ENCODE peak calls at places on chromosomes 11 and 22, in six cellular contexts. One of them, this sample, is unnamed. For H3K9me3, the result is how much of the 10 kb centered on the place peaks cover.

GRCh38 chr11:118790357-118791014 is 478 bp downstream of the DDX6 start:
- DNase-seq in CD8-positive, alpha-beta T cell: peak
- DNase-seq in transverse colon: peak
- DNase-seq in SK-N-SH: peak
- DNase-seq in H9: peak
- DNase-seq in colonic mucosa: peak
- DNase-seq in this sample: peak

GRCh38 chr11:33320814-33321330 is 63.7 kb downstream of the HIPK3 start:
- DNase-seq in CD8-positive, alpha-beta T cell: no peak
- DNase-seq in transverse colon: no peak
- DNase-seq in SK-N-SH: no peak
- DNase-seq in H9: no peak
- DNase-seq in colonic mucosa: no peak
- DNase-seq in this sample: no peak

GRCh38 chr11:3905080-3905953 is 49.9 kb downstream of the STIM1 start:
- DNase-seq in CD8-positive, alpha-beta T cell: peak
- DNase-seq in transverse colon: peak
- DNase-seq in SK-N-SH: no peak
- DNase-seq in H9: no peak
- DNase-seq in colonic mucosa: peak
- DNase-seq in this sample: no peak

GRCh38 chr11:73374130-73374529 is 2.1 kb upstream of the RELT start:
- DNase-seq in CD8-positive, alpha-beta T cell: no peak
- DNase-seq in transverse colon: no peak
- DNase-seq in SK-N-SH: no peak
- DNase-seq in H9: no peak
- DNase-seq in colonic mucosa: no peak
- DNase-seq in this sample: no peak

GRCh38 chr22:29480512-29481264 is 670 bp downstream of the NEFH start:
- DNase-seq in CD8-positive, alpha-beta T cell: no peak
- DNase-seq in transverse colon: no peak
- DNase-seq in SK-N-SH: peak
- DNase-seq in H9: peak
- DNase-seq in colonic mucosa: no peak
- DNase-seq in this sample: no peak

GRCh38 chr11:65618763-65619162 is 3.2 kb downstream of the PCNX3 start:
- DNase-seq in CD8-positive, alpha-beta T cell: no peak
- DNase-seq in transverse colon: no peak
- DNase-seq in SK-N-SH: no peak
- DNase-seq in H9: no peak
- DNase-seq in colonic mucosa: no peak
- DNase-seq in this sample: no peak

GRCh38 chr11:118763038-118763437 is 27.9 kb downstream of the DDX6 start:
- DNase-seq in CD8-positive, alpha-beta T cell: no peak
- DNase-seq in transverse colon: no peak
- DNase-seq in SK-N-SH: no peak
- DNase-seq in H9: no peak
- DNase-seq in colonic mucosa: no peak
- DNase-seq in this sample: no peak

GRCh38 chr22:42316988-42317387 is 46.5 kb upstream of the TCF20 start:
- DNase-seq in CD8-positive, alpha-beta T cell: peak
- DNase-seq in transverse colon: peak
- DNase-seq in SK-N-SH: no peak
- DNase-seq in H9: no peak
- DNase-seq in colonic mucosa: peak
- DNase-seq in this sample: peak

GRCh38 chr11:69867076-69868002 is 48.1 kb upstream of the FGF3 start:
- DNase-seq in CD8-positive, alpha-beta T cell: no peak
- DNase-seq in transverse colon: no peak
- DNase-seq in SK-N-SH: peak
- DNase-seq in H9: peak
- DNase-seq in colonic mucosa: no peak
- DNase-seq in this sample: no peak

GRCh38 chr11:9155930-9156329 is 64.5 kb upstream of the SCUBE2 start:
- DNase-seq in CD8-positive, alpha-beta T cell: no peak
- DNase-seq in transverse colon: no peak
- DNase-seq in SK-N-SH: no peak
- DNase-seq in H9: no peak
- DNase-seq in colonic mucosa: no peak
- DNase-seq in this sample: no peak

GRCh38 chr11:61639816-61640443 is 40.3 kb upstream of the DAGLA start:
- DNase-seq in CD8-positive, alpha-beta T cell: no peak
- DNase-seq in transverse colon: no peak
- DNase-seq in SK-N-SH: no peak
- DNase-seq in H9: no peak
- DNase-seq in colonic mucosa: no peak
- DNase-seq in this sample: no peak

GRCh38 chr11:60345489-60345888 is 18.4 kb downstream of the MS4A6E start:
- DNase-seq in CD8-positive, alpha-beta T cell: no peak
- DNase-seq in transverse colon: peak
- DNase-seq in SK-N-SH: no peak
- DNase-seq in H9: peak
- DNase-seq in colonic mucosa: no peak
- DNase-seq in this sample: no peak

GRCh38 chr22:42353883-42354727 is 78.1 kb downstream of the NFAM1 start:
- DNase-seq in CD8-positive, alpha-beta T cell: no peak
- DNase-seq in transverse colon: no peak
- DNase-seq in SK-N-SH: peak
- DNase-seq in H9: peak
- DNase-seq in colonic mucosa: no peak
- DNase-seq in this sample: no peak

GRCh38 chr22:19819209-19819910 is 35.3 kb downstream of the GNB1L start:
- DNase-seq in CD8-positive, alpha-beta T cell: no peak
- DNase-seq in transverse colon: no peak
- DNase-seq in SK-N-SH: no peak
- DNase-seq in H9: no peak
- DNase-seq in colonic mucosa: peak
- DNase-seq in this sample: no peak

GRCh38 chr11:62544521-62545436 is 1.8 kb downstream of the AHNAK start:
- DNase-seq in CD8-positive, alpha-beta T cell: peak
- DNase-seq in transverse colon: peak
- DNase-seq in SK-N-SH: no peak
- DNase-seq in H9: no peak
- DNase-seq in colonic mucosa: peak
- DNase-seq in this sample: no peak

GRCh38 chr11:96538104-96538503 is 148.3 kb downstream of the JRKL start:
- DNase-seq in CD8-positive, alpha-beta T cell: no peak
- DNase-seq in transverse colon: no peak
- DNase-seq in SK-N-SH: no peak
- DNase-seq in H9: no peak
- DNase-seq in colonic mucosa: no peak
- DNase-seq in this sample: no peak

GRCh38 chr11:117189191-117189940 is 9.8 kb upstream of the TAGLN start:
- DNase-seq in CD8-positive, alpha-beta T cell: no peak
- DNase-seq in transverse colon: peak
- DNase-seq in SK-N-SH: no peak
- DNase-seq in H9: no peak
- DNase-seq in colonic mucosa: peak
- DNase-seq in this sample: no peak

GRCh38 chr11:128525411-128526243 is 61.7 kb downstream of the ETS1 start:
- DNase-seq in CD8-positive, alpha-beta T cell: no peak
- DNase-seq in transverse colon: no peak
- DNase-seq in SK-N-SH: no peak
- DNase-seq in H9: no peak
- DNase-seq in colonic mucosa: no peak
- DNase-seq in this sample: no peak

GRCh38 chr11:106608677-106609076 is 409.6 kb downstream of the GUCY1A2 start:
- DNase-seq in CD8-positive, alpha-beta T cell: no peak
- DNase-seq in transverse colon: no peak
- DNase-seq in SK-N-SH: no peak
- DNase-seq in H9: no peak
- DNase-seq in colonic mucosa: no peak
- DNase-seq in this sample: no peak

GRCh38 chr22:20526628-20527355 is 19.4 kb downstream of the MED15 start:
- DNase-seq in CD8-positive, alpha-beta T cell: no peak
- DNase-seq in transverse colon: no peak
- DNase-seq in SK-N-SH: no peak
- DNase-seq in H9: no peak
- DNase-seq in colonic mucosa: no peak
- DNase-seq in this sample: no peak

GRCh38 chr11:117202386-117203068 is 3.4 kb downstream of the TAGLN start:
- DNase-seq in CD8-positive, alpha-beta T cell: no peak
- DNase-seq in transverse colon: no peak
- DNase-seq in SK-N-SH: no peak
- DNase-seq in H9: no peak
- DNase-seq in colonic mucosa: no peak
- DNase-seq in this sample: no peak

GRCh38 chr11:539971-540481 is 2.7 kb downstream of the LRRC56 start:
- DNase-seq in CD8-positive, alpha-beta T cell: no peak
- DNase-seq in transverse colon: no peak
- DNase-seq in SK-N-SH: no peak
- DNase-seq in H9: no peak
- DNase-seq in colonic mucosa: no peak
- DNase-seq in this sample: no peak

GRCh38 chr11:12083380-12083779 is 27.0 kb upstream of the MICAL2 start:
- DNase-seq in CD8-positive, alpha-beta T cell: no peak
- DNase-seq in transverse colon: no peak
- DNase-seq in SK-N-SH: no peak
- DNase-seq in H9: no peak
- DNase-seq in colonic mucosa: no peak
- DNase-seq in this sample: no peak

GRCh38 chr22:26922804-26923203 is 265.4 kb downstream of the MIAT start:
- DNase-seq in CD8-positive, alpha-beta T cell: no peak
- DNase-seq in transverse colon: no peak
- DNase-seq in SK-N-SH: no peak
- DNase-seq in H9: peak
- DNase-seq in colonic mucosa: no peak
- DNase-seq in this sample: no peak

GRCh38 chr11:83572521-83572920 is 286.4 kb upstream of the CCDC90B start:
- DNase-seq in CD8-positive, alpha-beta T cell: no peak
- DNase-seq in transverse colon: no peak
- DNase-seq in SK-N-SH: no peak
- DNase-seq in H9: no peak
- DNase-seq in colonic mucosa: no peak
- DNase-seq in this sample: no peak

GRCh38 chr11:117796456-117797428 is at the start of gene DSCAML1:
- DNase-seq in CD8-positive, alpha-beta T cell: peak
- DNase-seq in transverse colon: no peak
- DNase-seq in SK-N-SH: peak
- DNase-seq in H9: no peak
- DNase-seq in colonic mucosa: no peak
- DNase-seq in this sample: no peak

DNA sequence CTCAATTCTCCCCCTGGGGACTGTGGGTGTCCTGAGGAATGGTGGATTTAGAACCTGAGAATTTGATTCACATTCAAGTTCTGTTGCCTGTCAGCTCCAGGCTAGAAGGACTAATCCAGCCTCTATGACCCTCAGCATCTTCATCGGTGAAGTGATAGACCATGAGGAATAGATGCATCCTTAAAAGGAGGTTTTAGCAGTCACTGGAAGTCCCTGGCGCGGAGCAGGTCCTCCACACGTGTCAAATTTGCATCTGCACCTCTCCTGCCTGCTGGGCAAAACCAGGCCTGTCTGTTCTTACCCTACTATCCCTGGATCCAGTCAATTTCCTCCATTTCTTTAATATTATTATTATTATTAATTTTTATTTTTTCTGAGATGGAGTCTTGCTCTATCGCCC is 808.4 kb downstream of the TBC1D22A start:
- DNase-seq in CD8-positive, alpha-beta T cell: no peak
- DNase-seq in transverse colon: no peak
- DNase-seq in SK-N-SH: no peak
- DNase-seq in H9: no peak
- DNase-seq in colonic mucosa: no peak
- DNase-seq in this sample: no peak
- H3K9me3 ChIP-seq in CD8-positive, alpha-beta T cell: under half
- H3K9me3 ChIP-seq in transverse colon: under half
- H3K9me3 ChIP-seq in SK-N-SH: under half
- H3K9me3 ChIP-seq in H9: half or more
- H3K9me3 ChIP-seq in colonic mucosa: under half
- H3K9me3 ChIP-seq in this sample: under half

GRCh38 chr22:48440673-48441552 is 1386.8 kb downstream of the BRD1 start:
- DNase-seq in CD8-positive, alpha-beta T cell: no peak
- DNase-seq in transverse colon: no peak
- DNase-seq in SK-N-SH: no peak
- DNase-seq in H9: no peak
- DNase-seq in colonic mucosa: no peak
- DNase-seq in this sample: no peak
- H3K9me3 ChIP-seq in CD8-positive, alpha-beta T cell: under half
- H3K9me3 ChIP-seq in transverse colon: under half
- H3K9me3 ChIP-seq in SK-N-SH: under half
- H3K9me3 ChIP-seq in H9: under half
- H3K9me3 ChIP-seq in colonic mucosa: under half
- H3K9me3 ChIP-seq in this sample: under half

GRCh38 chr22:47694536-47694935 is 932.1 kb downstream of the TBC1D22A start:
- DNase-seq in CD8-positive, alpha-beta T cell: no peak
- DNase-seq in transverse colon: no peak
- DNase-seq in SK-N-SH: no peak
- DNase-seq in H9: no peak
- DNase-seq in colonic mucosa: no peak
- DNase-seq in this sample: no peak

GRCh38 chr22:47692811-47693210 is 930.4 kb downstream of the TBC1D22A start:
- DNase-seq in CD8-positive, alpha-beta T cell: no peak
- DNase-seq in transverse colon: no peak
- DNase-seq in SK-N-SH: no peak
- DNase-seq in H9: no peak
- DNase-seq in colonic mucosa: no peak
- DNase-seq in this sample: no peak

GRCh38 chr22:47691152-47691895 is 928.9 kb downstream of the TBC1D22A start:
- DNase-seq in CD8-positive, alpha-beta T cell: no peak
- DNase-seq in transverse colon: no peak
- DNase-seq in SK-N-SH: no peak
- DNase-seq in H9: no peak
- DNase-seq in colonic mucosa: no peak
- DNase-seq in this sample: no peak

GRCh38 chr22:47695176-47695575 is 932.7 kb downstream of the TBC1D22A start:
- DNase-seq in CD8-positive, alpha-beta T cell: no peak
- DNase-seq in transverse colon: no peak
- DNase-seq in SK-N-SH: no peak
- DNase-seq in H9: no peak
- DNase-seq in colonic mucosa: no peak
- DNase-seq in this sample: no peak

GRCh38 chr22:47693606-47694005 is 931.2 kb downstream of the TBC1D22A start:
- DNase-seq in CD8-positive, alpha-beta T cell: no peak
- DNase-seq in transverse colon: no peak
- DNase-seq in SK-N-SH: no peak
- DNase-seq in H9: no peak
- DNase-seq in colonic mucosa: no peak
- DNase-seq in this sample: no peak
- H3K9me3 ChIP-seq in CD8-positive, alpha-beta T cell: under half
- H3K9me3 ChIP-seq in transverse colon: under half
- H3K9me3 ChIP-seq in SK-N-SH: under half
- H3K9me3 ChIP-seq in H9: under half
- H3K9me3 ChIP-seq in colonic mucosa: under half
- H3K9me3 ChIP-seq in this sample: under half

DNA sequence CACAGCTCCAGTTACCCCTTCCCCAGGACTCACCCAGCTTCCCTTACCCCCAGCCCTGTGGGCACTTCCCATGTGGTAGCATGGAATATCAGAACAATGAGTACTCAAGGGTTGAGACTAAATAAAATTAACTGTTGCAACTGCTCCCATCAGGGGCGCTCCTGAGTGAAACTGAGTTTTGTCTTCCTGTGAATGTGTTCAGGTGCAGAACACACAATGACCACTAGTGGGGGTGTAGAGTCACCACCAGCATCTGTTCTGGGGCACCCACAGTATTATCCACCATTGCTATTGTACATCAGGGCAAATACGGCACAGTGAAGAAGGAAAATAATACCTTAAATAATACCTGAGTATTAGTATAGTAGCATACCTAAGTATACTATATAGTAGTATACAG is 689.7 kb downstream of the TBC1D22A start:
- DNase-seq in CD8-positive, alpha-beta T cell: no peak
- DNase-seq in transverse colon: no peak
- DNase-seq in SK-N-SH: peak
- DNase-seq in H9: no peak
- DNase-seq in colonic mucosa: no peak
- DNase-seq in this sample: no peak
- H3K9me3 ChIP-seq in CD8-positive, alpha-beta T cell: under half
- H3K9me3 ChIP-seq in transverse colon: under half
- H3K9me3 ChIP-seq in SK-N-SH: under half
- H3K9me3 ChIP-seq in H9: half or more
- H3K9me3 ChIP-seq in colonic mucosa: under half
- H3K9me3 ChIP-seq in this sample: under half

This sample was measured in prostate gland.